ENCODE peak calls at places on chromosomes 6 and 20, in five cellular contexts. A is HS-5, Q is ureter, R is iris pigment epithelial cell, C is LoVo. E is an unnamed sample.

GRCh38 chr6:160790028-160790792 is 88.2 kb downstream of the PLG start:
- DNase-seq in A (no peak), Q (no peak), R (no peak), C (no peak), E (no peak)

GRCh38 chr20:46438156-46438750 is 31.8 kb upstream of the ELMO2 start:
- DNase-seq in A (no peak), Q (no peak), R (peak), C (no peak), E (peak)

GRCh38 chr6:53518862-53519261 is 26.0 kb downstream of the GCLC start:
- DNase-seq in A (no peak), Q (no peak), R (no peak), C (no peak), E (no peak)

GRCh38 chr20:41160686-41161085 is 23.3 kb downstream of the PLCG1 start:
- DNase-seq in A (no peak), Q (no peak), R (no peak), C (no peak), E (no peak)

GRCh38 chr20:41247523-41248370 is 69.8 kb downstream of the ZHX3 start:
- DNase-seq in A (no peak), Q (no peak), R (no peak), C (no peak), E (no peak)

GRCh38 chr6:47700596-47700995 is 2.2 kb downstream of the ADGRF4 start:
- DNase-seq in A (no peak), Q (no peak), R (no peak), C (no peak), E (no peak)

GRCh38 chr6:15077006-15077405 is 168.9 kb upstream of the JARID2 start:
- DNase-seq in A (no peak), Q (no peak), R (peak), C (no peak), E (no peak)

GRCh38 chr6:38508894-38509293 is 130.8 kb downstream of the BTBD9 start:
- DNase-seq in A (no peak), Q (no peak), R (peak), C (no peak), E (peak)

GRCh38 chr6:149384464-149384863 is 15.6 kb upstream of the SUMO4 start:
- DNase-seq in A (no peak), Q (no peak), R (no peak), C (no peak), E (no peak)

GRCh38 chr6:55082021-55082420 is 92.3 kb upstream of the HCRTR2 start:
- DNase-seq in A (no peak), Q (no peak), R (no peak), C (peak), E (no peak)

GRCh38 chr6:41182069-41183034 is 18.6 kb downstream of the TREML2 start:
- DNase-seq in A (no peak), Q (no peak), R (peak), C (peak), E (peak)

GRCh38 chr6:3250278-3250677 is 8.5 kb upstream of the PSMG4 start:
- DNase-seq in A (no peak), Q (no peak), R (no peak), C (no peak), E (no peak)

GRCh38 chr6:33628401-33628964 is 7.4 kb downstream of the ITPR3 start:
- DNase-seq in A (no peak), Q (no peak), R (no peak), C (no peak), E (no peak)

GRCh38 chr6:109867970-109868358 is 110.1 kb upstream of the GPR6 start:
- DNase-seq in A (no peak), Q (no peak), R (peak), C (no peak), E (peak)

GRCh38 chr6:93389192-93389591 is 30.2 kb downstream of the EPHA7 start:
- DNase-seq in A (no peak), Q (no peak), R (no peak), C (no peak), E (no peak)